ENCODE peak calls at places on chromosomes 7 and 10, in nine cellular contexts. K is right lobe of liver, R is IMR-90, O is A549, S is thyroid gland, Z is ovary, U is lower leg skin, F is body of pancreas, V is heart left ventricle. A is an unnamed sample.

GRCh38 chr7:147775564-147775963 is 815.0 kb upstream of the C7orf33 start:
- DNase-seq in Z (no peak), O (no peak), U (no peak), F (no peak), V (no peak), K (no peak), S (no peak), R (no peak), A (no peak)

GRCh38 chr10:73771722-73772279 is 10.0 kb upstream of the CHCHD1 start:
- DNase-seq in S (peak), K (peak), V (peak), R (peak), U (no peak), O (peak), Z (peak), F (peak), A (no peak)

GRCh38 chr7:151755131-151755787 is 121.7 kb downstream of the PRKAG2 start:
- DNase-seq in R (peak), S (no peak), Z (peak), U (no peak), O (no peak), V (peak), F (no peak), K (no peak), A (no peak)

GRCh38 chr7:1274121-1274875 is 41.6 kb downstream of the UNCX start:
- DNase-seq in K (peak), Z (no peak), V (no peak), O (no peak), U (no peak), S (no peak), R (no peak), F (no peak), A (no peak)

GRCh38 chr10:93352638-93353383 is 129.3 kb downstream of the MYOF start:
- DNase-seq in U (no peak), S (no peak), F (no peak), K (no peak), V (no peak), R (peak), O (peak), Z (no peak), A (no peak)

GRCh38 chr10:122468923-122469781 is 7.8 kb downstream of the HTRA1 start:
- DNase-seq in K (no peak), U (peak), Z (peak), O (peak), F (no peak), V (no peak), R (peak), S (no peak), A (no peak)

GRCh38 chr10:74888947-74889661 is 62.7 kb downstream of the KAT6B start:
- DNase-seq in U (peak), V (no peak), S (peak), Z (no peak), K (no peak), O (no peak), F (peak), R (no peak), A (no peak)

GRCh38 chr7:143352506-143353130 is 9.9 kb downstream of the FAM131B start:
- DNase-seq in U (peak), O (no peak), Z (no peak), V (no peak), R (no peak), K (no peak), F (no peak), S (no peak), A (no peak)

GRCh38 chr7:12801107-12801506 is 113.7 kb downstream of the ARL4A start:
- DNase-seq in K (no peak), Z (no peak), U (no peak), R (no peak), V (no peak), O (no peak), S (no peak), F (peak), A (no peak)

GRCh38 chr10:62050941-62051433 is 149.5 kb downstream of the ARID5B start:
- DNase-seq in F (peak), U (peak), V (peak), K (no peak), R (peak), S (peak), Z (no peak), O (peak), A (no peak)

GRCh38 chr10:1331560-1331959 is 275.4 kb downstream of the WDR37 start:
- DNase-seq in Z (no peak), S (no peak), K (no peak), R (no peak), F (no peak), U (no peak), O (no peak), V (no peak), A (no peak)

GRCh38 chr10:1327759-1328158 is 271.6 kb downstream of the WDR37 start:
- DNase-seq in Z (no peak), U (peak), O (no peak), F (no peak), K (no peak), V (no peak), S (no peak), R (no peak), A (no peak)

GRCh38 chr10:1328409-1328808 is 272.2 kb downstream of the WDR37 start:
- DNase-seq in K (no peak), F (no peak), O (no peak), Z (no peak), V (no peak), U (peak), S (no peak), R (no peak), A (no peak)

GRCh38 chr10:1328951-1329614 is 272.9 kb downstream of the WDR37 start:
- DNase-seq in V (no peak), F (no peak), U (peak), K (no peak), O (no peak), S (no peak), R (no peak), Z (no peak), A (no peak)

DNA sequence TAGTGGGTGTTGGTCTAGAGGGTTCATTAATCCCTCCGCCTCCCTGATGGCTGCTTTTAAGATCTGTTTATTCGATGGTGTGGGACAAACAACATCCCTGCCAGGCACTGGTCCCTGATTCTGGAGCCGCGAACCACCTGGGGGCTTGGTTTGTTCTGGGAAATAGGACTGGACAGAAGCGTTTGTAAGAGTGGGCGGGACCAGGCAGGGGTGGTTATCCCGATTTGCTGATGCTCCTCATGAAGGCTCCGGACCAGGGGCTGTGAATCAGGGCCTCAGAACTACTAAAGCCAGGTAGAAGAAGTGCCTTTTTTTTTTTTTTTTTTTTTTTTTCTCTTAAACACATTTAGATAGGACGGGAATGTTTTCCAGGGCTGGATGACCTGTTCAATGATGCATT is 273.4 kb downstream of the WDR37 start:
- DNase-seq in O (no peak), K (no peak), R (no peak), V (no peak), S (no peak), U (peak), F (no peak), Z (no peak), A (no peak)
- TF ChIP-seq POLR2A in O (no peak), K (no peak), R (no peak), V (no peak), S (no peak), U (no peak), F (no peak), Z (no peak), A (no peak)

GRCh38 chr7:65927489-65928448 is 54.2 kb downstream of the GUSB start:
- DNase-seq in R (no peak), K (no peak), U (no peak), S (no peak), F (no peak), Z (no peak), O (no peak), V (no peak), A (no peak)
- TF ChIP-seq POLR2A in R (no peak), K (no peak), U (no peak), S (no peak), F (no peak), Z (no peak), O (no peak), V (no peak), A (no peak)

DNA sequence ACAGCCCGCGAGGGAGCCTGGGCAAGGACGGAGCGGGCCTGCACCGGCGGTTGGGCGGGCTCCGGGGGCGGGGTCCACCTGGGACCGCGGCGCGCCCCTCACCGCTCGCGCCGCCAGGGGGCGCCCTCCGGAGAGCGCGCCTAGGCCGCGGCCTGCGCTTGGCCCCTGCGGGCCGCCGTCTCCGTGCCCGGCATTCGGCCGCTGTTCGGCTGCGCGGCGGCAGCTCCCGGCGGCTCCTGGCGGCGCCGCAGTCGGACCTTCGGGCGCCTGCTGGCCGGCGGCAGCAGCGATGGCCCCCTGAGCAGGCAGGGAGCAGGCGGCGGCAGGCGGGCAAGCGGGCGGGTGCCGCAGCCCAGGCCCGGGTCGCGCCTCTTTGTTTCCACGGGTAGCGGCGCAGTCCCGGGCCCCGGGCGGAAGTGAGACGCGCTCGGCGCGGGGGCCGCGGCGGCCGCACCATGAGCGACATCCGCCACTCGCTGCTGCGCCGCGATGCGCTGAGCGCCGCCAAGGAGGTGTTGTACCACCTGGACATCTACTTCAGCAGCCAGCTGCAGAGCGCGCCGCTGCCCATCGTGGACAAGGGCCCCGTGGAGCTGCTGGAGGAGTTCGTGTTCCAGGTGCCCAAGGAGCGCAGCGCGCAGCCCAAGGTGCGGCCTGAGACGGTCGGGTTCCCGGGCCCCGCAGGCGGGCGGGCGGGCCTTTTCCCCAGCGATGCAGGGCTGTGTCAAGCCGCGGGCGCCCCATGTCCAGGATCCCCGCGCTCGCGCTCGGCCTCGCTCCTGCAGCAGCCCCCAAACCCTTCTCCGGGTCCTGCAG is at the start of gene INTS15:
- DNase-seq in K (peak), F (peak), R (peak), V (peak), O (peak), S (peak), U (peak), Z (peak), A (peak)
- TF ChIP-seq POLR2A in K (peak), F (peak), R (peak), V (peak), O (peak), S (peak), U (no peak), Z (peak), A (peak)

DNA sequence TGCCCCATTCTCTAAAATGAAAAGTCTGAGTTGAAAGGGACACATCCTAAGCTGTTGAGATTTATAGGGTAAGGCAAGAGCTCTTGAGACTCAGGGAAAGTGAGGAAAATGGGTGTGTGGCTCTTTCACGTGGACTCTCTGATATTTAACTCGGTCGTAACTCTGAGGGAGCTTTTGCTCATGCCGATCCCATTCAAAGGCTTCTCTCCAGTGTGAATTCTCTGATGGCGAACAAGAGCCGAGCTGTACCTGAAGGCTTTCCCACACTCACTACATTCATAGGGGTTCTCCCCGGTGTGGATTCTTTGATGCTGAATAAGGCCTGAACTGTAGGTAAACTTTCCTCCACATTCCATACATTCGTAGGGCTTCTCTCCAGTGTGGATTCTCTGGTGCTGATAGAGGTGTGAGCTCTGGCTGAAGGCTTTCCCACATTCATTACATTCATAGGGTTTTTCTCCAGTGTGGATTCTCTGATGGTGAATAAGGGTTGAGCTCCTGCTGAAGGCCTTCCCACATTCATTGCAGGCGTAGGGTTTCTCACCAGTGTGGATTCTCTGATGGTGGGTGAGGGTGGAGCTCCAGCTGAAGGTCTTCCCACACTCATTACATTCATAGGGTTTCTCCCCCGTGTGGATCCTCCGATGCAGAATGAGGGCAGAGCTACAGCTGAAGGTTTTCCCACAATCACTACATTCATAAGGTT is 10.4 kb downstream of the ZNF3 start:
- DNase-seq in F (no peak), O (peak), K (no peak), S (no peak), U (no peak), Z (no peak), R (no peak), V (no peak), A (no peak)
- TF ChIP-seq POLR2A in F (no peak), O (no peak), K (no peak), S (no peak), U (no peak), Z (no peak), R (no peak), V (no peak), A (no peak)

GRCh38 chr10:110399163-110400094 is 94.7 kb upstream of the SMNDC1 start:
- DNase-seq in S (no peak), F (peak), U (no peak), K (peak), R (peak), O (peak), Z (no peak), V (no peak), A (no peak)
- TF ChIP-seq POLR2A in S (no peak), F (no peak), U (no peak), K (peak), R (peak), O (no peak), Z (no peak), V (no peak), A (no peak)

DNA sequence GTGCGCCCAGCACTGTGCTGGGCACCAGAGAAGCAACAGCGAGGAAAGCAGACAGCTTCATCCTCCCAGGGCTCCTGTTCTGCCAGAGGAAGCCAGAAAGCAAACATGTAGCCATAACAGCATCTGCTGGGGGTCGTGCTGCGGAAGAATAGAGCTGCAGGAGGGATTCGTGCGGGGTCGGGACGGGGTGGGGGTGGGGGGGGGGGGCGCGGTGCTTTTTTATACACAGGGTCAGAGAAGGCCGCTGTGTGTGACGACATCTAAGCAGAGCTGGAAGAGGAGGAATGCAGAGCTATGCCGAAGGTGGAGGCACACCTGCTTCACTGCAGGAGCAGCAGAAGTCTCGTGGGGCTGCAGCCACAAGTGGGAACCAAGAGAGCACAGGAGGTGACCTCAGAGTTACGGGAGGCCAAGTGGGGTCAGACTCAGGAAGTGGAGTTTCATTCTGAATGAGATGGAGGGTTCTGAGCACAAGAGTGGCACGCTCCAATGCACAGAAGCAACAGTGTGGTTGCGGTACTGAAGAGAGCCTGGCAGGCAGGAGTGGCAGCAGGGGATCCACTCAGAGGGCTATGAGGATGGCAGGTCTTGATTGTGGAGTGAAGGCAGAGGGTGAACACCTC is 11.1 kb downstream of the PKD1L1 start:
- DNase-seq in R (no peak), V (no peak), Z (no peak), K (no peak), U (peak), S (peak), F (no peak), O (no peak), A (peak)
- TF ChIP-seq POLR2A in R (no peak), V (no peak), Z (no peak), K (no peak), U (no peak), S (no peak), F (no peak), O (no peak), A (no peak)